ENCODE peak calls at places on chromosomes 5 and 9, in four cellular contexts. X is GM10248, T is fibroblast of the aortic adventitia, K is dorsolateral prefrontal cortex. F is an unnamed sample.

GRCh38 chr9:92680166-92681119 is 10.5 kb upstream of the IPPK start:
- DNase-seq in T (peak), X (no peak), K (no peak), F (no peak)

GRCh38 chr9:106859957-106860715 is 2.8 kb upstream of the ZNF462 start:
- DNase-seq in T (no peak), X (no peak), K (no peak), F (no peak)

GRCh38 chr5:16784843-16785791 is 151.0 kb downstream of the MYO10 start:
- DNase-seq in X (peak), K (peak), T (no peak), F (no peak)

GRCh38 chr9:2055203-2055658 is 40.1 kb downstream of the SMARCA2 start:
- DNase-seq in X (peak), T (peak), K (no peak), F (peak)

GRCh38 chr5:127595484-127596368 is 53.2 kb upstream of the CTXN3 start:
- DNase-seq in X (no peak), K (no peak), T (no peak), F (no peak)

GRCh38 chr5:9831823-9832222 is 201.7 kb upstream of the TAS2R1 start:
- DNase-seq in X (no peak), T (no peak), K (no peak), F (no peak)

GRCh38 chr5:38162625-38163024 is 95.7 kb upstream of the EGFLAM start:
- DNase-seq in T (no peak), X (no peak), K (no peak), F (no peak)

GRCh38 chr9:133476531-133476930 is 2.4 kb downstream of the SLC2A6 start:
- DNase-seq in T (peak), X (no peak), K (no peak), F (no peak)

GRCh38 chr9:131609116-131609830 is 64.0 kb downstream of the PRRT1B start:
- DNase-seq in T (peak), X (no peak), K (no peak), F (no peak)

GRCh38 chr9:70494221-70494620 is 79.8 kb upstream of the KLF9 start:
- DNase-seq in X (no peak), T (no peak), K (no peak), F (no peak)

GRCh38 chr5:4873656-4874055 is 266.5 kb upstream of the ADAMTS16 start:
- DNase-seq in T (no peak), K (no peak), X (no peak), F (no peak)

DNA sequence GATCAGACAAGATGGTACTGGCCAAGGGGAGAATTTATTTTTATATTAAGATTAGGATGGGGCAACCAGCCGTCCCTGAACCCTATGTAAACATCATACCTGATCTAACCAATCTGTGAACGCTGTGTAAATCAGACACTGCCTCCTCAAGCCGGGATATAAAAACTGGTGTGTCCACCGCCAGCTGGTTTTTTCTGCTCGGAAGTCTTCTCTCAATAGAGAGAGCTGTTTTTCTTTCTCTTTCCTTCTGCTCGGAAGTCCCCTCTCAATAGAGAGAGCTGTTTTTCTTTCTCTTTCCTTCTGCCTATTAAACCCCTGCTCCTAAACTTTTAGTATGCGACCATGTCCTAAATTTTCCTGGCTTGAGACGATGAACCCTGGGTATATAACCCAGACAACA is 615.5 kb upstream of the NUDT12 start:
- DNase-seq in X (no peak), T (no peak), K (no peak), F (no peak)
- TF ChIP-seq CTCF in X (no peak), T (no peak), K (no peak), F (no peak)

GRCh38 chr5:39201160-39201794 is 18.1 kb downstream of the FYB1 start:
- DNase-seq in K (no peak), T (no peak), X (no peak), F (no peak)
- TF ChIP-seq CTCF in K (no peak), T (no peak), X (no peak), F (no peak)

DNA sequence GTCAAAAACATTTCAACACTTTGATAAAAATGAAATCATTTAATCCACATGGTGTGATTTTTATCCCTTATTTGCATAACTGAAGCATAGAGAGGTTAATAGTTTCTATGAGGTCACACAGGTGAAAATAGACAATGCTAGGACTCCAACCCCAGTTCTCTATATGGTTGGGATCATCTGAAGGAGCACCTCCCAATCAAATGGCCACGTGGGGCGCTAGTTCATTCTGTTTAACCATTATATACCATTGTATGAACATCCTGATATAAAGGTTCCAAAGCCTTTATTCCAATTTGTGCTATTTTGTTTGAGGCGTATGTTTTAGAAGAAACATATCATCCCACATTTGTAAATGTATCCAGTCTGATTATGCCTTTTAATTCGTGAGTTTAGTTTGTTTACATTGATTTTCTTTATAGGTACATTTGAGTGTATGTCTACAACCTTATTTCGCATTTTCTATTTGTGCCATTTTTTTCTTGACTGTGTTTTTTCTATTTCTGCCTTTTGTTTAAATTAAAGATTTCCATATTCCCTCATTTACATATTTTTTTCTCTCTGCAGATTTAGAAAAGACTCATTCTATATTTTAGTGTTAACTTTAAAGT is 1092.0 kb downstream of the MAT2B start:
- DNase-seq in T (no peak), K (no peak), X (peak), F (peak)
- TF ChIP-seq CTCF in T (no peak), K (no peak), X (peak), F (peak)

GRCh38 chr9:35730486-35730854 is 1.5 kb downstream of the TLN1 start:
- DNase-seq in K (no peak), X (no peak), T (no peak), F (no peak)

GRCh38 chr9:35731415-35732184 is 395 bp downstream of the TLN1 start:
- DNase-seq in X (no peak), K (no peak), T (peak), F (no peak)

GRCh38 chr9:35729101-35729500 is 2.9 kb downstream of the TLN1 start:
- DNase-seq in X (no peak), T (peak), K (no peak), F (no peak)

GRCh38 chr9:35728041-35728971 is 3.7 kb downstream of the TLN1 start:
- DNase-seq in X (peak), T (peak), K (no peak), F (peak)

GRCh38 chr9:35729700-35730485 is 2.1 kb downstream of the TLN1 start:
- DNase-seq in K (no peak), X (no peak), T (peak), F (peak)
- TF ChIP-seq CTCF in K (peak), X (peak), T (peak), F (peak)

GRCh38 chr9:77649109-77649812 is 1.1 kb upstream of the GNA14 start:
- DNase-seq in X (no peak), T (peak), K (no peak), F (no peak)
- TF ChIP-seq CTCF in X (peak), T (peak), K (peak), F (no peak)

GRCh38 chr9:128372188-128372641 is 1.0 kb downstream of the URM1 start:
- DNase-seq in X (no peak), K (no peak), T (no peak), F (no peak)
- TF ChIP-seq CTCF in X (no peak), K (no peak), T (no peak), F (no peak)

DNA sequence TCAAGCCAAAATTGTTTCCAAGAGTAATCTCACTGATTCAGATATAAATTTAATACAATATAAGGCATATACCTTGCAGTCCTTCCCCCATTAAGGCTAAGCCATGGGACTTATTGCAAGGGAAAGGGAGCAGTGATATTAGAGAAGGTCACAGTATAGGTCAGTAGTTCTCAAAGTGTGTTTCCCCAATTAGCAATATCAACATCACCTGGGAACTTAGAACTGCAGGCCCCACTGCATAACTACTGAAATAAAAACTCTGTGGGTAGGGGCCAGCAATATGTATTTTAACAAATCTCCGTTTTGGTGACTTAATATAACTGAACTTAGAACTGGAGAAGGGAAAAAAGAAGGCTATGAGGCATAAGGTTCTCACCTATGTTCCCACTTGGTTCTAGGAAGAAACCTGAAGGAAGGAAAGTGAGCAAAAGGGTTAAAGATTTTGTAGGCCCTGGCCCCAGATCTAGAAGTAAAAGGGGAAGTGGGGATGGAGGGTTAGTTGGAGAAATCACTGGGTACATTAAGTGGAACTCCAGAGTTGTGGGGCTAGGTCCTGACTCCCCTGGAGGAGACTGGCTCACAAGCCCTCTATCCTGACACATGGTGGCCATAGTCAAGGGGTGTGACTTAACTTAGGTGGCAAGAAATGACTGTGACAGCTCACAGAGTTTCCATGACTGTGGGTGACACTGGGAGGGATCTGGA is 40.7 kb downstream of the WDR36 start:
- DNase-seq in K (no peak), X (no peak), T (no peak), F (no peak)
- TF ChIP-seq CTCF in K (no peak), X (no peak), T (no peak), F (no peak)

GRCh38 chr5:78269088-78269703 is 25.3 kb downstream of the AP3B1 start:
- DNase-seq in K (no peak), T (peak), X (peak), F (peak)
- TF ChIP-seq CTCF in K (peak), T (peak), X (peak), F (peak)

GRCh38 chr5:110414360-110414759 is 312.1 kb downstream of the TMEM232 start:
- DNase-seq in X (peak), K (no peak), T (peak), F (peak)
- TF ChIP-seq CTCF in X (peak), K (peak), T (peak), F (peak)

GRCh38 chr9:6106576-6107339 is 91.3 kb upstream of the RANBP6 start:
- DNase-seq in X (peak), T (peak), K (no peak), F (peak)
- TF ChIP-seq CTCF in X (peak), T (peak), K (peak), F (peak)

F was measured in GM20000.